ENCODE peak calls at places on chromosomes 5 and 9, in seven cellular contexts. One of them, this sample, is unnamed.
A peak's percentile ranks its signal among the peaks of the same experiment; 100 is the strongest.

GRCh38 chr5:111776903-111777302 is 19.9 kb upstream of the NREP start:
- DNase-seq in GM13977: no peak
- DNase-seq in A549: no peak
- DNase-seq in heart left ventricle: no peak
- DNase-seq in activated gamma-delta T cell treated with Interleukin-2 at 50 U/mL for 16 hours: no peak
- DNase-seq in RKO: no peak
- DNase-seq in non-pigmented ciliary epithelial cell: no peak
- DNase-seq in this sample: no peak

GRCh38 chr5:137627293-137627692 is 108.6 kb downstream of the KLHL3 start:
- DNase-seq in heart left ventricle: no peak
- DNase-seq in non-pigmented ciliary epithelial cell: no peak
- DNase-seq in A549: no peak
- DNase-seq in RKO: no peak
- DNase-seq in GM13977: no peak
- DNase-seq in activated gamma-delta T cell treated with Interleukin-2 at 50 U/mL for 16 hours: no peak
- DNase-seq in this sample: peak; percentile 55

GRCh38 chr5:175347027-175347426 is 97.0 kb downstream of the DRD1 start:
- DNase-seq in RKO: no peak
- DNase-seq in activated gamma-delta T cell treated with Interleukin-2 at 50 U/mL for 16 hours: no peak
- DNase-seq in GM13977: no peak
- DNase-seq in A549: no peak
- DNase-seq in heart left ventricle: no peak
- DNase-seq in non-pigmented ciliary epithelial cell: peak; percentile 42
- DNase-seq in this sample: no peak

GRCh38 chr5:113719549-113719948 is 206.1 kb downstream of the YTHDC2 start:
- DNase-seq in A549: no peak
- DNase-seq in non-pigmented ciliary epithelial cell: no peak
- DNase-seq in heart left ventricle: no peak
- DNase-seq in GM13977: no peak
- DNase-seq in activated gamma-delta T cell treated with Interleukin-2 at 50 U/mL for 16 hours: no peak
- DNase-seq in RKO: no peak
- DNase-seq in this sample: no peak

GRCh38 chr5:139272471-139273321 is 20.8 kb upstream of the MATR3 start:
- DNase-seq in GM13977: no peak
- DNase-seq in heart left ventricle: no peak
- DNase-seq in A549: no peak
- DNase-seq in activated gamma-delta T cell treated with Interleukin-2 at 50 U/mL for 16 hours: peak; percentile 19
- DNase-seq in RKO: no peak
- DNase-seq in non-pigmented ciliary epithelial cell: no peak
- DNase-seq in this sample: no peak

GRCh38 chr5:1285141-1285540 is 9.7 kb downstream of the TERT start:
- DNase-seq in non-pigmented ciliary epithelial cell: no peak
- DNase-seq in heart left ventricle: no peak
- DNase-seq in A549: no peak
- DNase-seq in GM13977: no peak
- DNase-seq in activated gamma-delta T cell treated with Interleukin-2 at 50 U/mL for 16 hours: no peak
- DNase-seq in RKO: no peak
- DNase-seq in this sample: no peak

GRCh38 chr5:32505718-32506117 is 61.2 kb upstream of the ZFR start:
- DNase-seq in RKO: no peak
- DNase-seq in non-pigmented ciliary epithelial cell: no peak
- DNase-seq in GM13977: no peak
- DNase-seq in heart left ventricle: no peak
- DNase-seq in activated gamma-delta T cell treated with Interleukin-2 at 50 U/mL for 16 hours: no peak
- DNase-seq in A549: no peak
- DNase-seq in this sample: no peak

GRCh38 chr9:107174441-107174840 is 108.6 kb upstream of the RAD23B start:
- DNase-seq in heart left ventricle: no peak
- DNase-seq in A549: no peak
- DNase-seq in RKO: no peak
- DNase-seq in GM13977: no peak
- DNase-seq in non-pigmented ciliary epithelial cell: no peak
- DNase-seq in activated gamma-delta T cell treated with Interleukin-2 at 50 U/mL for 16 hours: no peak
- DNase-seq in this sample: no peak

GRCh38 chr9:93452710-93453046 is 703 bp downstream of the FAM120AOS start:
- DNase-seq in activated gamma-delta T cell treated with Interleukin-2 at 50 U/mL for 16 hours: peak; percentile 14
- DNase-seq in RKO: no peak
- DNase-seq in non-pigmented ciliary epithelial cell: no peak
- DNase-seq in GM13977: no peak
- DNase-seq in heart left ventricle: peak; percentile 25
- DNase-seq in A549: no peak
- DNase-seq in this sample: no peak

GRCh38 chr9:109297899-109298298 is 23.0 kb downstream of the EPB41L4B start:
- DNase-seq in activated gamma-delta T cell treated with Interleukin-2 at 50 U/mL for 16 hours: no peak
- DNase-seq in GM13977: no peak
- DNase-seq in heart left ventricle: no peak
- DNase-seq in RKO: peak; percentile 35
- DNase-seq in non-pigmented ciliary epithelial cell: peak; percentile 78
- DNase-seq in A549: no peak
- DNase-seq in this sample: no peak

GRCh38 chr5:38780950-38781349 is 64.9 kb upstream of the OSMR start:
- DNase-seq in GM13977: no peak
- DNase-seq in activated gamma-delta T cell treated with Interleukin-2 at 50 U/mL for 16 hours: no peak
- DNase-seq in heart left ventricle: peak; percentile 70
- DNase-seq in RKO: peak; percentile 3
- DNase-seq in non-pigmented ciliary epithelial cell: no peak
- DNase-seq in A549: no peak
- DNase-seq in this sample: peak; percentile 2

GRCh38 chr5:81825237-81825636 is 74.3 kb upstream of the SSBP2 start:
- DNase-seq in activated gamma-delta T cell treated with Interleukin-2 at 50 U/mL for 16 hours: no peak
- DNase-seq in A549: peak; percentile 21
- DNase-seq in heart left ventricle: peak; percentile 66
- DNase-seq in GM13977: no peak
- DNase-seq in RKO: no peak
- DNase-seq in non-pigmented ciliary epithelial cell: no peak
- DNase-seq in this sample: peak; percentile 53